ENCODE peak calls at places on chromosomes 2 and 18, in ten cellular contexts. C is IMR-90, S is mammary epithelial cell, K is vagina, M is A549, A is neural progenitor cell, V is BE2C, T is left ventricle myocardium inferior, U is esophagus squamous epithelium, P is adrenal gland. H is an unnamed sample.

GRCh38 chr2:239330836-239331235 is 70.0 kb downstream of the HDAC4 start:
- DNase-seq in A (no peak), K (peak; percentile 94), C (no peak), T (no peak), P (peak; percentile 25), U (no peak), M (no peak), V (no peak), S (no peak), H (no peak)

GRCh38 chr2:3108710-3109702 is 268.6 kb downstream of the EIPR1 start:
- DNase-seq in V (peak; percentile 4), A (no peak), T (no peak), C (no peak), P (no peak), U (no peak), S (no peak), K (peak; percentile 93), M (no peak), H (no peak)

GRCh38 chr18:76922107-76922506 is 99.8 kb downstream of the ZNF236 start:
- DNase-seq in T (no peak), A (peak; percentile 80), U (no peak), C (peak; percentile 58), P (peak; percentile 60), S (peak; percentile 1), V (peak; percentile 53), K (no peak), M (peak; percentile 8), H (peak; percentile 42)

GRCh38 chr2:218839430-218839829 is 7.8 kb upstream of the PRKAG3 start:
- DNase-seq in S (peak; percentile 23), T (no peak), K (no peak), V (no peak), A (no peak), C (peak; percentile 62), M (no peak), U (no peak), P (no peak), H (no peak)

GRCh38 chr2:45891719-45892118 is 240.2 kb downstream of the PRKCE start:
- DNase-seq in M (no peak), K (no peak), U (no peak), P (no peak), A (no peak), S (peak; percentile 20), V (no peak), C (no peak), T (no peak), H (peak; percentile 82)

GRCh38 chr2:130341562-130342019 is 1.1 kb upstream of the IMP4 start:
- DNase-seq in S (no peak), C (no peak), M (peak; percentile 23), V (no peak), T (no peak), P (no peak), A (no peak), K (no peak), U (no peak), H (peak; percentile 41)

GRCh38 chr2:223944166-223944703 is 900 bp downstream of the WDFY1 start:
- DNase-seq in M (no peak), P (peak; percentile 46), S (peak; percentile 35), K (no peak), C (no peak), A (peak; percentile 71), V (peak; percentile 55), T (peak; percentile 28), U (no peak), H (peak; percentile 38)

GRCh38 chr18:77102246-77103040 is 30.1 kb downstream of the MBP start:
- DNase-seq in V (no peak), T (no peak), U (no peak), K (no peak), A (no peak), P (no peak), C (peak; percentile 93), S (peak; percentile 67), M (no peak), H (no peak)

GRCh38 chr2:152098033-152098797 is 629 bp downstream of the CACNB4 start:
- DNase-seq in C (no peak), U (no peak), P (peak; percentile 41), V (no peak), A (peak; percentile 65), M (peak; percentile 17), T (peak; percentile 19), K (no peak), S (peak; percentile 6), H (peak; percentile 26)

GRCh38 chr18:40313030-40313642 is 1641.9 kb upstream of the PIK3C3 start:
- DNase-seq in K (no peak), S (peak; percentile 49), U (no peak), V (no peak), T (no peak), M (no peak), A (no peak), P (no peak), C (no peak), H (no peak)

GRCh38 chr2:237167038-237167437 is 81.3 kb downstream of the COPS8 start:
- DNase-seq in T (no peak), U (no peak), M (no peak), P (no peak), K (no peak), S (no peak), C (no peak), A (no peak), V (no peak), H (no peak)

GRCh38 chr2:47572136-47572535 is 169.2 kb downstream of the MSH2 start:
- DNase-seq in K (no peak), P (no peak), T (no peak), V (no peak), C (no peak), A (no peak), M (no peak), U (no peak), S (no peak), H (no peak)

GRCh38 chr2:206160124-206160806 is 570 bp downstream of the EEF1B2 start:
- DNase-seq in U (no peak), M (no peak), S (no peak), T (no peak), P (peak; percentile 35), K (no peak), C (peak; percentile 38), V (peak; percentile 73), A (no peak), H (peak; percentile 16)

GRCh38 chr2:143720093-143720664 is 591.0 kb downstream of the ARHGAP15 start:
- DNase-seq in K (no peak), M (no peak), V (no peak), P (no peak), U (no peak), A (peak; percentile 83), T (no peak), S (no peak), C (no peak), H (no peak)

GRCh38 chr2:119810039-119810630 is 50.4 kb downstream of the PTPN4 start:
- DNase-seq in M (no peak), S (no peak), V (no peak), K (no peak), T (no peak), C (no peak), U (no peak), A (no peak), P (no peak), H (no peak)

GRCh38 chr18:13382990-13383821 is 164.6 kb downstream of the LDLRAD4 start:
- DNase-seq in C (no peak), P (peak; percentile 21), V (no peak), M (no peak), S (no peak), T (no peak), A (no peak), K (peak; percentile 61), U (no peak), H (no peak)

GRCh38 chr2:11616851-11617415 is 53.1 kb downstream of the NTSR2 start:
- DNase-seq in S (no peak), A (no peak), P (no peak), V (no peak), U (no peak), M (no peak), K (no peak), C (no peak), T (no peak), H (no peak)

GRCh38 chr2:10832228-10832936 is 19.8 kb upstream of the PDIA6 start:
- DNase-seq in A (peak; percentile 89), M (peak; percentile 87), P (peak; percentile 84), U (no peak), K (no peak), S (peak; percentile 64), C (peak; percentile 77), V (peak; percentile 87), T (peak; percentile 79), H (peak; percentile 86)

GRCh38 chr2:29238497-29238896 is 123.3 kb downstream of the CLIP4 start:
- DNase-seq in U (no peak), C (peak; percentile 17), K (no peak), T (no peak), M (peak; percentile 84), S (peak; percentile 40), A (peak; percentile 55), V (peak; percentile 69), P (no peak), H (no peak)

GRCh38 chr2:168457177-168457905 is 1.3 kb downstream of the CERS6 start:
- DNase-seq in K (no peak), A (no peak), T (no peak), V (no peak), S (peak; percentile 30), C (no peak), U (no peak), P (no peak), M (no peak), H (no peak)

GRCh38 chr2:50492452-50492851 is 539.5 kb downstream of the NRXN1 start:
- DNase-seq in T (no peak), A (peak; percentile 74), P (peak; percentile 37), M (peak; percentile 48), U (no peak), K (no peak), C (peak; percentile 65), S (peak; percentile 41), V (peak; percentile 28), H (peak; percentile 49)

GRCh38 chr2:85541262-85541661 is 2.3 kb downstream of the MAT2A start:
- DNase-seq in V (no peak), A (no peak), C (no peak), U (no peak), S (no peak), K (no peak), T (no peak), M (no peak), P (no peak), H (no peak)
- H3K4me3 ChIP-seq in V (peak overlapping the region; percentile 91), A (peak overlapping the region; percentile 72), C (peak overlapping the region; percentile 78), U (peak overlapping the region; percentile 71), S (peak overlapping the region; percentile 68), K (peak overlapping the region; percentile 88), T (peak overlapping the region; percentile 86), M (peak overlapping the region; percentile 98), P (no peak overlapping the region), H (peak overlapping the region; percentile 83)

GRCh38 chr2:127084611-127085031 is 22.3 kb downstream of the BIN1 start:
- DNase-seq in A (no peak), C (no peak), S (no peak), U (no peak), K (no peak), M (no peak), T (no peak), P (peak; percentile 37), V (no peak), H (no peak)
- H3K4me1 ChIP-seq in A (peaks cover 41% of the 10 kb centered on the region), C (peaks cover 62% of the 10 kb centered on the region), S (peaks cover 11% of the 10 kb centered on the region), U (peaks cover 59% of the 10 kb centered on the region), K (peaks cover 85% of the 10 kb centered on the region), M (peaks cover 40% of the 10 kb centered on the region), T (peaks cover 77% of the 10 kb centered on the region), P (peaks cover 77% of the 10 kb centered on the region), V (peaks cover 11% of the 10 kb centered on the region), H (peaks cover 5% of the 10 kb centered on the region)

GRCh38 chr2:101308432-101309210 is at the start of gene RNF149:
- DNase-seq in V (peak; percentile 89), P (peak; percentile 94), S (peak; percentile 85), K (no peak), A (peak; percentile 93), M (peak; percentile 95), U (peak; percentile 52), C (peak; percentile 86), T (peak; percentile 95), H (peak; percentile 93)
- TF ChIP-seq CTCF in V (no peak), P (peak; percentile 60), S (no peak), K (no peak), A (no peak), M (no peak), U (no peak), C (no peak), T (peak; percentile 29), H (peak; percentile 26)

GRCh38 chr18:61606068-61606660 is 272.9 kb downstream of the CDH20 start:
- DNase-seq in M (no peak), P (peak; percentile 41), U (no peak), S (peak; percentile 45), A (peak; percentile 94), V (no peak), C (peak; percentile 39), K (no peak), T (peak; percentile 33), H (no peak)
- H3K4me3 ChIP-seq in M (peak overlapping the region; percentile 40), P (no peak overlapping the region), U (peak overlapping the region; percentile 24), S (peak overlapping the region; percentile 71), A (peak overlapping the region; percentile 32), V (no peak overlapping the region), C (peak overlapping the region; percentile 43), K (peak overlapping the region; percentile 30), T (peak overlapping the region; percentile 60), H (no peak overlapping the region)